ENCODE peak calls at places on chromosomes 5 and 9, in seven cellular contexts. One of them, this sample, is unnamed.

GRCh38 chr5:93378073-93378472 is 202.9 kb downstream of the NR2F1-AS1 start:
- DNase-seq in NCI-H774: peak; percentile 84
- DNase-seq in posterior vena cava: no peak
- DNase-seq in T1000: no peak
- DNase-seq in choroid plexus epithelial cell: peak; percentile 78
- DNase-seq in GM23338: peak; percentile 33
- DNase-seq in neural crest cell: no peak
- DNase-seq in this sample: no peak

GRCh38 chr5:43683884-43684471 is 81.0 kb downstream of the NNT start:
- DNase-seq in NCI-H774: no peak
- DNase-seq in posterior vena cava: no peak
- DNase-seq in T1000: no peak
- DNase-seq in choroid plexus epithelial cell: no peak
- DNase-seq in GM23338: no peak
- DNase-seq in neural crest cell: no peak
- DNase-seq in this sample: no peak

GRCh38 chr5:133866160-133866902 is 102.1 kb downstream of the C5orf15 start:
- DNase-seq in NCI-H774: no peak
- DNase-seq in posterior vena cava: peak; percentile 73
- DNase-seq in T1000: no peak
- DNase-seq in choroid plexus epithelial cell: no peak
- DNase-seq in GM23338: no peak
- DNase-seq in neural crest cell: no peak
- DNase-seq in this sample: no peak

GRCh38 chr9:78863531-78863930 is 566.6 kb downstream of the PSAT1 start:
- DNase-seq in NCI-H774: no peak
- DNase-seq in posterior vena cava: no peak
- DNase-seq in T1000: no peak
- DNase-seq in choroid plexus epithelial cell: peak; percentile 44
- DNase-seq in GM23338: no peak
- DNase-seq in neural crest cell: no peak
- DNase-seq in this sample: no peak

GRCh38 chr9:135077497-135078200 is 9.8 kb upstream of the OLFM1 start:
- DNase-seq in NCI-H774: no peak
- DNase-seq in posterior vena cava: peak; percentile 79
- DNase-seq in T1000: no peak
- DNase-seq in choroid plexus epithelial cell: peak; percentile 24
- DNase-seq in GM23338: peak; percentile 81
- DNase-seq in neural crest cell: peak; percentile 63
- DNase-seq in this sample: no peak

GRCh38 chr5:132263548-132264261 is 6.2 kb downstream of the PDLIM4 start:
- DNase-seq in NCI-H774: no peak
- DNase-seq in posterior vena cava: peak; percentile 94
- DNase-seq in T1000: peak; percentile 83
- DNase-seq in choroid plexus epithelial cell: peak; percentile 62
- DNase-seq in GM23338: no peak
- DNase-seq in neural crest cell: no peak
- DNase-seq in this sample: no peak

GRCh38 chr9:111872886-111873285 is 23.7 kb upstream of the UGCG start:
- DNase-seq in NCI-H774: no peak
- DNase-seq in posterior vena cava: no peak
- DNase-seq in T1000: no peak
- DNase-seq in choroid plexus epithelial cell: no peak
- DNase-seq in GM23338: no peak
- DNase-seq in neural crest cell: no peak
- DNase-seq in this sample: no peak

GRCh38 chr9:21605489-21605931 is 123.4 kb upstream of the IFNE start:
- DNase-seq in NCI-H774: no peak
- DNase-seq in posterior vena cava: no peak
- DNase-seq in T1000: no peak
- DNase-seq in choroid plexus epithelial cell: peak; percentile 86
- DNase-seq in GM23338: no peak
- DNase-seq in neural crest cell: no peak
- DNase-seq in this sample: no peak

GRCh38 chr9:129403743-129404620 is 216.9 kb downstream of the C9orf50 start:
- DNase-seq in NCI-H774: no peak
- DNase-seq in posterior vena cava: no peak
- DNase-seq in T1000: no peak
- DNase-seq in choroid plexus epithelial cell: no peak
- DNase-seq in GM23338: no peak
- DNase-seq in neural crest cell: no peak
- DNase-seq in this sample: no peak

GRCh38 chr5:169667896-169668674 is 31.0 kb downstream of the DOCK2 start:
- DNase-seq in NCI-H774: no peak
- DNase-seq in posterior vena cava: no peak
- DNase-seq in T1000: peak; percentile 8
- DNase-seq in choroid plexus epithelial cell: peak; percentile 16
- DNase-seq in GM23338: no peak
- DNase-seq in neural crest cell: no peak
- DNase-seq in this sample: peak; percentile 31

GRCh38 chr5:159536166-159536565 is 205.9 kb upstream of the IL12B start:
- DNase-seq in NCI-H774: no peak
- DNase-seq in posterior vena cava: no peak
- DNase-seq in T1000: no peak
- DNase-seq in choroid plexus epithelial cell: no peak
- DNase-seq in GM23338: no peak
- DNase-seq in neural crest cell: no peak
- DNase-seq in this sample: no peak

GRCh38 chr9:127562271-127562780 is 49.8 kb upstream of the STXBP1 start:
- DNase-seq in NCI-H774: no peak
- DNase-seq in posterior vena cava: no peak
- DNase-seq in T1000: no peak
- DNase-seq in choroid plexus epithelial cell: no peak
- DNase-seq in GM23338: no peak
- DNase-seq in neural crest cell: no peak
- DNase-seq in this sample: no peak

GRCh38 chr9:136806067-136806466 is 1.7 kb upstream of the RABL6 start:
- DNase-seq in NCI-H774: no peak
- DNase-seq in posterior vena cava: peak; percentile 41
- DNase-seq in T1000: no peak
- DNase-seq in choroid plexus epithelial cell: no peak
- DNase-seq in GM23338: no peak
- DNase-seq in neural crest cell: no peak
- DNase-seq in this sample: no peak

GRCh38 chr5:181211208-181211607 is 6.2 kb upstream of the TRIM7 start:
- DNase-seq in NCI-H774: no peak
- DNase-seq in posterior vena cava: peak; percentile 15
- DNase-seq in T1000: no peak
- DNase-seq in choroid plexus epithelial cell: no peak
- DNase-seq in GM23338: peak; percentile 36
- DNase-seq in neural crest cell: no peak
- DNase-seq in this sample: no peak

GRCh38 chr5:38745836-38746732 is 99.7 kb upstream of the OSMR start:
- DNase-seq in NCI-H774: no peak
- DNase-seq in posterior vena cava: no peak
- DNase-seq in T1000: no peak
- DNase-seq in choroid plexus epithelial cell: no peak
- DNase-seq in GM23338: no peak
- DNase-seq in neural crest cell: no peak
- DNase-seq in this sample: no peak

GRCh38 chr9:15310448-15310847 is 3.4 kb upstream of the TTC39B start:
- DNase-seq in NCI-H774: no peak
- DNase-seq in posterior vena cava: no peak
- DNase-seq in T1000: no peak
- DNase-seq in choroid plexus epithelial cell: no peak
- DNase-seq in GM23338: no peak
- DNase-seq in neural crest cell: no peak
- DNase-seq in this sample: no peak

GRCh38 chr5:55821731-55822512 is 29.2 kb upstream of the IL31RA start:
- DNase-seq in NCI-H774: no peak
- DNase-seq in posterior vena cava: no peak
- DNase-seq in T1000: no peak
- DNase-seq in choroid plexus epithelial cell: peak; percentile 29
- DNase-seq in GM23338: peak; percentile 62
- DNase-seq in neural crest cell: peak; percentile 8
- DNase-seq in this sample: no peak

GRCh38 chr9:132241840-132242620 is 80.2 kb downstream of the NTNG2 start:
- DNase-seq in NCI-H774: peak; percentile 46
- DNase-seq in posterior vena cava: peak; percentile 83
- DNase-seq in T1000: no peak
- DNase-seq in choroid plexus epithelial cell: peak; percentile 26
- DNase-seq in GM23338: peak; percentile 51
- DNase-seq in neural crest cell: no peak
- DNase-seq in this sample: no peak

GRCh38 chr5:178530526-178530925 is 59.7 kb downstream of the COL23A1 start:
- DNase-seq in NCI-H774: no peak
- DNase-seq in posterior vena cava: peak; percentile 42
- DNase-seq in T1000: no peak
- DNase-seq in choroid plexus epithelial cell: no peak
- DNase-seq in GM23338: no peak
- DNase-seq in neural crest cell: no peak
- DNase-seq in this sample: no peak

GRCh38 chr5:14364576-14365472 is 216.8 kb upstream of the OTULINL start:
- DNase-seq in NCI-H774: peak; percentile 37
- DNase-seq in posterior vena cava: no peak
- DNase-seq in T1000: no peak
- DNase-seq in choroid plexus epithelial cell: no peak
- DNase-seq in GM23338: peak; percentile 89
- DNase-seq in neural crest cell: no peak
- DNase-seq in this sample: peak; percentile 11

GRCh38 chr9:20225841-20226240 is 396.5 kb downstream of the MLLT3 start:
- DNase-seq in NCI-H774: no peak
- DNase-seq in posterior vena cava: no peak
- DNase-seq in T1000: no peak
- DNase-seq in choroid plexus epithelial cell: no peak
- DNase-seq in GM23338: no peak
- DNase-seq in neural crest cell: no peak
- DNase-seq in this sample: no peak

GRCh38 chr5:106314221-106314824 is 1356.4 kb downstream of the EFNA5 start:
- DNase-seq in NCI-H774: no peak
- DNase-seq in posterior vena cava: no peak
- DNase-seq in T1000: no peak
- DNase-seq in choroid plexus epithelial cell: peak; percentile 48
- DNase-seq in GM23338: no peak
- DNase-seq in neural crest cell: no peak
- DNase-seq in this sample: no peak

GRCh38 chr5:343461-344401 is 22.2 kb downstream of the AHRR start:
- DNase-seq in NCI-H774: peak; percentile 71
- DNase-seq in posterior vena cava: no peak
- DNase-seq in T1000: no peak
- DNase-seq in choroid plexus epithelial cell: peak; percentile 75
- DNase-seq in GM23338: peak; percentile 70
- DNase-seq in neural crest cell: peak; percentile 48
- DNase-seq in this sample: no peak

GRCh38 chr9:79129865-79130480 is 441.8 kb upstream of the TLE4 start:
- DNase-seq in NCI-H774: peak; percentile 12
- DNase-seq in posterior vena cava: peak; percentile 81
- DNase-seq in T1000: peak; percentile 24
- DNase-seq in choroid plexus epithelial cell: peak; percentile 78
- DNase-seq in GM23338: peak; percentile 48
- DNase-seq in neural crest cell: peak; percentile 70
- DNase-seq in this sample: no peak

GRCh38 chr5:136458481-136458880 is 93.1 kb upstream of the TRPC7 start:
- DNase-seq in NCI-H774: no peak
- DNase-seq in posterior vena cava: no peak
- DNase-seq in T1000: no peak
- DNase-seq in choroid plexus epithelial cell: no peak
- DNase-seq in GM23338: no peak
- DNase-seq in neural crest cell: no peak
- DNase-seq in this sample: no peak

This sample was measured in NCI-H2227 treated with DMSO at 0.1 percent for 48 hours.